ENCODE peak calls at places on chromosomes 12 and 14, in six cellular contexts. One of them, this sample, is unnamed.
A peak's percentile ranks its signal among the peaks of the same experiment; 100 is the strongest.

GRCh38 chr14:60315591-60315990 is 66.6 kb downstream of the PPM1A start:
- DNase-seq in small intestine: no peak
- DNase-seq in ovary: no peak
- DNase-seq in Peyer's patch: no peak
- DNase-seq in tibial nerve: no peak
- DNase-seq in tibial artery: no peak
- DNase-seq in this sample: no peak

GRCh38 chr12:46300906-46301305 is 32.1 kb upstream of the SLC38A1 start:
- DNase-seq in tibial nerve: peak; percentile 9
- DNase-seq in Peyer's patch: peak; percentile 19
- DNase-seq in small intestine: no peak
- DNase-seq in ovary: no peak
- DNase-seq in tibial artery: no peak
- DNase-seq in this sample: no peak

GRCh38 chr12:124422570-124423523 is 128.0 kb downstream of the RFLNA start:
- DNase-seq in ovary: peak; percentile 97
- DNase-seq in Peyer's patch: peak; percentile 29
- DNase-seq in tibial artery: peak; percentile 98
- DNase-seq in small intestine: peak; percentile 90
- DNase-seq in tibial nerve: peak; percentile 90
- DNase-seq in this sample: peak; percentile 91

GRCh38 chr12:119676573-119676972 is 8.6 kb downstream of the PRKAB1 start:
- DNase-seq in tibial artery: no peak
- DNase-seq in tibial nerve: no peak
- DNase-seq in ovary: no peak
- DNase-seq in small intestine: no peak
- DNase-seq in Peyer's patch: no peak
- DNase-seq in this sample: no peak

GRCh38 chr12:32087301-32087700 is 19.3 kb upstream of the BICD1 start:
- DNase-seq in Peyer's patch: no peak
- DNase-seq in ovary: no peak
- DNase-seq in small intestine: no peak
- DNase-seq in tibial nerve: no peak
- DNase-seq in tibial artery: no peak
- DNase-seq in this sample: no peak

GRCh38 chr12:40980346-40981005 is 207.6 kb upstream of the PDZRN4 start:
- DNase-seq in small intestine: no peak
- DNase-seq in tibial artery: no peak
- DNase-seq in tibial nerve: no peak
- DNase-seq in Peyer's patch: no peak
- DNase-seq in ovary: no peak
- DNase-seq in this sample: no peak

GRCh38 chr12:47534695-47535094 is 171.1 kb downstream of the RPAP3 start:
- DNase-seq in ovary: no peak
- DNase-seq in Peyer's patch: no peak
- DNase-seq in small intestine: no peak
- DNase-seq in tibial nerve: no peak
- DNase-seq in tibial artery: no peak
- DNase-seq in this sample: no peak

GRCh38 chr12:116675339-116676107 is 62.3 kb downstream of the SPRING1 start:
- DNase-seq in ovary: no peak
- DNase-seq in tibial nerve: no peak
- DNase-seq in Peyer's patch: no peak
- DNase-seq in tibial artery: peak; percentile 23
- DNase-seq in small intestine: no peak
- DNase-seq in this sample: no peak

GRCh38 chr14:28751467-28752058 is 15.0 kb upstream of the FOXG1 start:
- DNase-seq in ovary: no peak
- DNase-seq in small intestine: peak; percentile 54
- DNase-seq in tibial nerve: no peak
- DNase-seq in Peyer's patch: no peak
- DNase-seq in tibial artery: no peak
- DNase-seq in this sample: no peak

GRCh38 chr14:64823305-64823985 is 56.3 kb downstream of the SPTB start:
- DNase-seq in ovary: peak; percentile 62
- DNase-seq in tibial artery: peak; percentile 84
- DNase-seq in tibial nerve: peak; percentile 50
- DNase-seq in Peyer's patch: peak; percentile 51
- DNase-seq in small intestine: peak; percentile 70
- DNase-seq in this sample: peak; percentile 95

DNA sequence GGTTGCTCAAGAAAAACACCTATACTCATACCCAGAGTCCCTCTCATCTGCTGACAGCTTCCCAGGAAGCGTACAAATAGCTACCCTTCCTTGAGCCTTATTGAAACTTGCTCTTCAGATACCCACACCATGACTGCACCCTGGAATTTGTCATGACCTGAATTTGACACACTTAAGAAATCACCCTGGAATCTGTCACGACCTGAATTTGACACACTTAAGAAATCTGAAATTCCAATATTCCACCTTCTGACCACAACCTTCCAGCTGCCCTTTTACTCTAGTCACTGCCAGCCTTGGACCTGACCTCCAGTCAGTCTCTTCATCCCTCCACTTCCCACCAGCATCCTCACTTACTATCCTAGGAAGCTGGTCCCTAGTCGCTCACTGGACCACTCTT is 1.1 kb upstream of the HAL start:
- DNase-seq in tibial artery: no peak
- DNase-seq in Peyer's patch: no peak
- DNase-seq in ovary: no peak
- DNase-seq in small intestine: no peak
- DNase-seq in tibial nerve: no peak
- DNase-seq in this sample: no peak
- H3K4me1 ChIP-seq in tibial artery: peaks cover 8% of the 10 kb centered on the region
- H3K4me1 ChIP-seq in Peyer's patch: no peaks in the 10 kb centered on the region
- H3K4me1 ChIP-seq in ovary: no peaks in the 10 kb centered on the region
- H3K4me1 ChIP-seq in small intestine: peaks cover 3% of the 10 kb centered on the region
- H3K4me1 ChIP-seq in tibial nerve: no peaks in the 10 kb centered on the region
- H3K4me1 ChIP-seq in this sample: no peaks in the 10 kb centered on the region

DNA sequence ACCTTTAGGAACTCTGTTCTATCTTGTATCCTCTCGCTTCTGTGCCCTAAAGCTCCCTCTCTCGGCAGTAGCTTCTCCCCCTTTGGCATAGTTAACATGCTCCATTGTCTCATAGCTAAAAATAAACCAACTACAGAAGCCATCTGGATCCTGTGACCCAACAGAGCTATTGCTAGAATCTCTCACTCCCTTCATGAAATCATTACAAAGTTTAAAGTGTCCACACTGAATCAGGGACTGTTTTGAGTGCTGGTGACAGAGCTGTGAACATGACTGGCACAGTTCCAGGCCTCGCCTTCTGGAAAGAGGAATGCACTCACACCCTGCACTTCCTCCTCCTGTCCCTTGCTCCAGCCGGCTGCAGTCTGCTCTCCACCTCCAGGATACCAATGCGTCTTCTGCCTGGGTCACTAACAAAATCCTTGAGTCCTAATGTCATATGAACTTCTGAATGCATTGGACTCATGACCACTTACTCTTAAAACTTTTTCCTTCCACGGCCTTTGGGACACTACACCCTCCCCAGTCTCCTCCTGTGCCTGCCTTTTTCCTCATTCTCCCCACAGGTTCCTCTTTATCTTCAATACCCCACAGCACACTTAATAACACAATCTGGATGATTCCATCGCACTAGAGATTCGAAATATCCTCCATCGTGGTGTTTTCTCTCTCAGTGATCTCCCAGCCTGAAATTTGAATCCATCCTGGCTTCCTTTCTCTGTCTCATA is 13.2 kb downstream of the PLBD1 start:
- DNase-seq in Peyer's patch: peak; percentile 28
- DNase-seq in tibial artery: peak; percentile 81
- DNase-seq in ovary: peak; percentile 42
- DNase-seq in small intestine: peak; percentile 96
- DNase-seq in tibial nerve: peak; percentile 64
- DNase-seq in this sample: peak; percentile 88
- H3K4me1 ChIP-seq in Peyer's patch: peaks cover 10% of the 10 kb centered on the region
- H3K4me1 ChIP-seq in tibial artery: peaks cover 9% of the 10 kb centered on the region
- H3K4me1 ChIP-seq in ovary: no peaks in the 10 kb centered on the region
- H3K4me1 ChIP-seq in small intestine: peaks cover 3% of the 10 kb centered on the region
- H3K4me1 ChIP-seq in tibial nerve: no peaks in the 10 kb centered on the region
- H3K4me1 ChIP-seq in this sample: peaks cover 6% of the 10 kb centered on the region

GRCh38 chr12:111436811-111437210 is 31.1 kb downstream of the SH2B3 start:
- DNase-seq in Peyer's patch: no peak
- DNase-seq in tibial nerve: no peak
- DNase-seq in small intestine: no peak
- DNase-seq in ovary: no peak
- DNase-seq in tibial artery: no peak
- DNase-seq in this sample: no peak
- H3K4me1 ChIP-seq in Peyer's patch: peaks cover 38% of the 10 kb centered on the region
- H3K4me1 ChIP-seq in tibial nerve: peaks cover 28% of the 10 kb centered on the region
- H3K4me1 ChIP-seq in small intestine: no peaks in the 10 kb centered on the region
- H3K4me1 ChIP-seq in ovary: peaks cover 15% of the 10 kb centered on the region
- H3K4me1 ChIP-seq in tibial artery: peaks cover 37% of the 10 kb centered on the region
- H3K4me1 ChIP-seq in this sample: peaks cover 26% of the 10 kb centered on the region

GRCh38 chr14:104683653-104684448 is 5.6 kb upstream of the INF2 start:
- DNase-seq in tibial artery: peak; percentile 66
- DNase-seq in tibial nerve: no peak
- DNase-seq in Peyer's patch: no peak
- DNase-seq in ovary: peak; percentile 16
- DNase-seq in small intestine: no peak
- DNase-seq in this sample: no peak
- H3K4me1 ChIP-seq in tibial artery: peaks cover 64% of the 10 kb centered on the region
- H3K4me1 ChIP-seq in tibial nerve: peaks cover 54% of the 10 kb centered on the region
- H3K4me1 ChIP-seq in Peyer's patch: peaks cover 28% of the 10 kb centered on the region
- H3K4me1 ChIP-seq in ovary: peaks cover 20% of the 10 kb centered on the region
- H3K4me1 ChIP-seq in small intestine: peaks cover 11% of the 10 kb centered on the region
- H3K4me1 ChIP-seq in this sample: peaks cover 38% of the 10 kb centered on the region

DNA sequence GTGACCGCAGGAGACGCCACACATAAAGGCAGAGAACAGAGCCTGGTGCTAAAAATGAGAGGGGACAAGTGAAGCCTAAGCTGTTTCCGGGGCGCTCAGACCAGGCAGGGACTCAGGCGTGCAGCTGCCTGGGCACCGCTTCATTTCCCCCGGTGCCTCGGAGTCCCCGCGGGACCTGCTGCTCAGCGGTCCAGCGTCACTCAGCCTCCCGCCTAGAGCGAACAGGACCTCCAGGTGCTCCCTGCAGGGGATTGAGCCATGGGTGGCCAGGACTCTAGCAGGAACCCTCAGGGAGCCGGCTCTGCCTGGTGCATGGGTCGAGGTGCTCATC is 31.0 kb downstream of the CCDC85C start:
- DNase-seq in small intestine: no peak
- DNase-seq in tibial nerve: no peak
- DNase-seq in tibial artery: no peak
- DNase-seq in ovary: no peak
- DNase-seq in Peyer's patch: no peak
- DNase-seq in this sample: no peak
- H3K4me1 ChIP-seq in small intestine: peaks cover 13% of the 10 kb centered on the region
- H3K4me1 ChIP-seq in tibial nerve: peaks cover 11% of the 10 kb centered on the region
- H3K4me1 ChIP-seq in tibial artery: peaks cover 86% of the 10 kb centered on the region
- H3K4me1 ChIP-seq in ovary: peaks cover 50% of the 10 kb centered on the region
- H3K4me1 ChIP-seq in Peyer's patch: peaks cover 15% of the 10 kb centered on the region
- H3K4me1 ChIP-seq in this sample: peaks cover 58% of the 10 kb centered on the region

DNA sequence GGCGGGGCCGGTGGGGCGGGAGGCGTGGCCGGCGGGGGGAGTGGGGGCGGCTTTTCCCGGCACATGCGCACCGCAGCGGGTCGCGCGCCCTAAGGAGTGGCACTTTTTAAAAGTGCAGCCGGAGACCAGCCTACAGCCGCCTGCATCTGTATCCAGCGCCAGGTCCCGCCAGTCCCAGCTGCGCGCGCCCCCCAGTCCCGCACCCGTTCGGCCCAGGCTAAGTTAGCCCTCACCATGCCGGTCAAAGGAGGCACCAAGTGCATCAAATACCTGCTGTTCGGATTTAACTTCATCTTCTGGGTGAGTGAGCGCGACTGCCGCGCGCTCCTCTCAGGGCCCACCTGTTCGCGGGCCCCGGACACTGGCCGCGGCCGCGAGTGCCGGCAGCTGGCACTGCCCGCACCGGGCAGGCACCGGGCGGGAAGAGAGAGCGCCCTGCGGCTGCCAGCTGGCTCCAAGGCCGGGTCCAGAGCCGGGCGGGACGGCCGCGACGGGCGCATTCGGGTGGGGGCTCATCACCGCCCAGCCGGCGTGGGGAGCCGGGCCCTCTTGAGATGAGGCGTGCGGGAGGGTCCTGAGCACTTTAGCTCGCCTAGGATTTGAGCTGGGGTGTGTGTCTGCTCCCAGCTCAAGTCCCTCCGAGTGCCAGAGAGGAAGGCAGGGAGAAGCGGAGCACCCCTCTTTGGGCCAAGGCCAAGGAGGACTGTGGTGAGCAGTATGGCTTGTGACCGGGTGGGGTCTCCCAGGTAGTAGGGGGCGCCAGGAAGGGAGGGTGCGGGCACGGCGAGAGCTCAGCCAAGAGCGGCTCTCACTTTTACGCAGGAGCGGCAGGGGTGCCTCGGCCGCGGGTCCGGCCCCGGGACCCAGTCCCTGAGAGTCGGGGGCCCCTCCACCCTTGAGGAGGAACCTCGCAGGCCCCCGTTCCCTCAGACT is at the start of gene CD9:
- DNase-seq in Peyer's patch: peak; percentile 45
- DNase-seq in ovary: peak; percentile 65
- DNase-seq in tibial nerve: no peak
- DNase-seq in tibial artery: peak; percentile 90
- DNase-seq in small intestine: peak; percentile 65
- DNase-seq in this sample: peak; percentile 89
- H3K4me1 ChIP-seq in Peyer's patch: no peaks in the 10 kb centered on the region
- H3K4me1 ChIP-seq in ovary: peaks cover 6% of the 10 kb centered on the region
- H3K4me1 ChIP-seq in tibial nerve: peaks cover 51% of the 10 kb centered on the region
- H3K4me1 ChIP-seq in tibial artery: peaks cover 62% of the 10 kb centered on the region
- H3K4me1 ChIP-seq in small intestine: peaks cover 3% of the 10 kb centered on the region
- H3K4me1 ChIP-seq in this sample: peaks cover 62% of the 10 kb centered on the region

DNA sequence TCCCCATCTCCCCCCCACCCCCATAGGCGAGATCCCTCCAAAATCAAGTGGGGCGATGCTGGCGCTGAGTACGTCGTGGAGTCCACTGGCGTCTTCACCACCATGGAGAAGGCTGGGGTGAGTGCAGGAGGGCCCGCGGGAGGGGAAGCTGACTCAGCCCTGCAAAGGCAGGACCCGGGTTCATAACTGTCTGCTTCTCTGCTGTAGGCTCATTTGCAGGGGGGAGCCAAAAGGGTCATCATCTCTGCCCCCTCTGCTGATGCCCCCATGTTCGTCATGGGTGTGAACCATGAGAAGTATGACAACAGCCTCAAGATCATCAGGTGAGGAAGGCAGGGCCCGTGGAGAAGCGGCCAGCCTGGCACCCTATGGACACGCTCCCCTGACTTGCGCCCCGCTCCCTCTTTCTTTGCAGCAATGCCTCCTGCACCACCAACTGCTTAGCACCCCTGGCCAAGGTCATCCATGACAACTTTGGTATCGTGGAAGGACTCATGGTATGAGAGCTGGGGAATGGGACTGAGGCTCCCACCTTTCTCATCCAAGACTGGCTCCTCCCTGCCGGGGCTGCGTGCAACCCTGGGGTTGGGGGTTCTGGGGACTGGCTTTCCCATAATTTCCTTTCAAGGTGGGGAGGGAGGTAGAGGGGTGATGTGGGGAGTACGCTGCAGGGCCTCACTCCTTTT is 2.7 kb downstream of the GAPDH start:
- DNase-seq in tibial artery: no peak
- DNase-seq in small intestine: no peak
- DNase-seq in tibial nerve: no peak
- DNase-seq in ovary: no peak
- DNase-seq in Peyer's patch: no peak
- DNase-seq in this sample: no peak
- H3K4me1 ChIP-seq in tibial artery: peaks cover 66% of the 10 kb centered on the region
- H3K4me1 ChIP-seq in small intestine: peaks cover 9% of the 10 kb centered on the region
- H3K4me1 ChIP-seq in tibial nerve: peaks cover 57% of the 10 kb centered on the region
- H3K4me1 ChIP-seq in ovary: peaks cover 14% of the 10 kb centered on the region
- H3K4me1 ChIP-seq in Peyer's patch: peaks cover 36% of the 10 kb centered on the region
- H3K4me1 ChIP-seq in this sample: peaks cover 30% of the 10 kb centered on the region

GRCh38 chr12:132490481-132491348 is 764 bp downstream of the FBRSL1 start:
- DNase-seq in ovary: no peak
- DNase-seq in tibial artery: no peak
- DNase-seq in small intestine: peak; percentile 25
- DNase-seq in tibial nerve: no peak
- DNase-seq in Peyer's patch: no peak
- DNase-seq in this sample: no peak
- H3K4me1 ChIP-seq in ovary: peaks cover 38% of the 10 kb centered on the region
- H3K4me1 ChIP-seq in tibial artery: peaks cover 55% of the 10 kb centered on the region
- H3K4me1 ChIP-seq in small intestine: no peaks in the 10 kb centered on the region
- H3K4me1 ChIP-seq in tibial nerve: peaks cover 53% of the 10 kb centered on the region
- H3K4me1 ChIP-seq in Peyer's patch: peaks cover 36% of the 10 kb centered on the region
- H3K4me1 ChIP-seq in this sample: peaks cover 71% of the 10 kb centered on the region